ENCODE peak calls at places on chromosomes 11 and 22, in four cellular contexts. U is non-pigmented ciliary epithelial cell, Z is NCI-H460, H is mucosa of gallbladder. W is an unnamed sample.

GRCh38 chr11:49995559-49995958 is 13.2 kb upstream of the OR4C12 start:
- DNase-seq in U (peak), Z (peak), H (peak), W (no peak)

GRCh38 chr22:36900225-36900624 is 13.2 kb upstream of the CSF2RB start:
- DNase-seq in U (no peak), Z (no peak), H (no peak), W (no peak)

GRCh38 chr11:35373284-35373933 is 45.9 kb downstream of the SLC1A2 start:
- DNase-seq in U (no peak), Z (no peak), H (peak), W (peak)

GRCh38 chr22:40855104-40855959 is 1.1 kb downstream of the ST13 start:
- DNase-seq in U (no peak), Z (no peak), H (no peak), W (no peak)

GRCh38 chr11:63573881-63574855 is 11.0 kb upstream of the PLAAT2 start:
- DNase-seq in U (no peak), Z (peak), H (peak), W (no peak)

GRCh38 chr11:2305862-2306823 is 4.3 kb downstream of the TSPAN32 start:
- DNase-seq in U (no peak), Z (no peak), H (peak), W (no peak)

GRCh38 chr22:33357894-33358440 is 299.8 kb upstream of the SYN3 start:
- DNase-seq in U (no peak), Z (no peak), H (no peak), W (no peak)

GRCh38 chr22:32080904-32081303 is 37.8 kb downstream of the SLC5A1 start:
- DNase-seq in U (peak), Z (peak), H (peak), W (peak)

GRCh38 chr22:17931400-17931825 is 92.9 kb downstream of the MICAL3 start:
- DNase-seq in U (no peak), Z (no peak), H (peak), W (no peak)

GRCh38 chr11:59551651-59552521 is 40.5 kb downstream of the OR4D9 start:
- DNase-seq in U (no peak), Z (peak), H (no peak), W (no peak)

GRCh38 chr11:46236918-46237247 is 40.6 kb upstream of the CREB3L1 start:
- DNase-seq in U (no peak), Z (no peak), H (no peak), W (no peak)

GRCh38 chr11:111851636-111852035 is 19.7 kb downstream of the ALG9 start:
- DNase-seq in U (no peak), Z (no peak), H (no peak), W (no peak)

GRCh38 chr22:25388866-25389540 is 169.6 kb downstream of the CRYBB2 start:
- DNase-seq in U (no peak), Z (no peak), H (no peak), W (no peak)

GRCh38 chr11:128776088-128776433 is 82.2 kb downstream of the FLI1 start:
- DNase-seq in U (no peak), Z (no peak), H (no peak), W (no peak)

GRCh38 chr11:64245401-64245796 is 1.3 kb downstream of the PPP1R14B start:
- DNase-seq in U (no peak), Z (no peak), H (no peak), W (no peak)

GRCh38 chr22:37203354-37204044 is 8.8 kb downstream of the SSTR3 start:
- DNase-seq in U (no peak), Z (no peak), H (no peak), W (no peak)

GRCh38 chr22:37383342-37383741 is 43.9 kb downstream of the ELFN2 start:
- DNase-seq in U (no peak), Z (no peak), H (no peak), W (no peak)

GRCh38 chr22:17130199-17130598 is 9.0 kb upstream of the TMEM121B start:
- DNase-seq in U (no peak), Z (no peak), H (no peak), W (no peak)

GRCh38 chr22:22714600-22715361 is 70.4 kb downstream of the GGTLC2 start:
- DNase-seq in U (no peak), Z (no peak), H (no peak), W (no peak)

GRCh38 chr11:118524356-118524755 is 2.9 kb upstream of the TTC36 start:
- DNase-seq in U (no peak), Z (no peak), H (no peak), W (no peak)

GRCh38 chr11:729492-730074 is 17.7 kb upstream of the TALDO1 start:
- DNase-seq in U (no peak), Z (no peak), H (no peak), W (no peak)

GRCh38 chr11:32386770-32387377 is 48.5 kb downstream of the WT1 start:
- DNase-seq in U (no peak), Z (no peak), H (no peak), W (no peak)

GRCh38 chr11:111561801-111562325 is 21.3 kb downstream of the LAYN start:
- DNase-seq in U (peak), Z (no peak), H (no peak), W (peak)

GRCh38 chr22:20524004-20524481 is 16.6 kb downstream of the MED15 start:
- DNase-seq in U (no peak), Z (no peak), H (no peak), W (no peak)

GRCh38 chr11:3166268-3167142 is 1.4 kb upstream of the OSBPL5 start:
- DNase-seq in U (no peak), Z (no peak), H (no peak), W (no peak)

GRCh38 chr11:72413914-72414628 is 20.3 kb downstream of the CLPB start:
- DNase-seq in U (peak), Z (peak), H (peak), W (peak)

GRCh38 chr22:32850591-32851517 is 49.3 kb downstream of the TIMP3 start:
- DNase-seq in U (no peak), Z (no peak), H (peak), W (no peak)

GRCh38 chr22:39469681-39470461 is 13.1 kb downstream of the MGAT3 start:
- DNase-seq in U (no peak), Z (no peak), H (no peak), W (no peak)